ENCODE peak calls at places on chromosomes 4 and X, in nine cellular contexts. One of them, this sample, is unnamed.

GRCh38 chr4:128513664-128514484 is 226.3 kb upstream of the PGRMC2 start:
- DNase-seq in coronary artery: no peak
- DNase-seq in right cardiac atrium: no peak
- DNase-seq in kidney: no peak
- DNase-seq in epithelial cell of esophagus: no peak
- DNase-seq in adrenal gland: no peak
- DNase-seq in ascending aorta: no peak
- DNase-seq in H1: no peak
- DNase-seq in astrocyte of the spinal cord: peak
- DNase-seq in this sample: no peak

GRCh38 chrX:14702145-14702544 is 170.7 kb downstream of the FANCB start:
- DNase-seq in adrenal gland: no peak
- DNase-seq in right cardiac atrium: no peak
- DNase-seq in ascending aorta: no peak
- DNase-seq in epithelial cell of esophagus: no peak
- DNase-seq in H1: no peak
- DNase-seq in coronary artery: no peak
- DNase-seq in kidney: no peak
- DNase-seq in astrocyte of the spinal cord: no peak
- DNase-seq in this sample: no peak

GRCh38 chr4:8414377-8414776 is 26.1 kb downstream of the ACOX3 start:
- DNase-seq in H1: no peak
- DNase-seq in kidney: no peak
- DNase-seq in astrocyte of the spinal cord: no peak
- DNase-seq in right cardiac atrium: no peak
- DNase-seq in coronary artery: no peak
- DNase-seq in epithelial cell of esophagus: no peak
- DNase-seq in adrenal gland: no peak
- DNase-seq in ascending aorta: no peak
- DNase-seq in this sample: no peak

GRCh38 chrX:144494069-144494468 is 610.2 kb downstream of the UBE2NL start:
- DNase-seq in H1: no peak
- DNase-seq in coronary artery: no peak
- DNase-seq in ascending aorta: no peak
- DNase-seq in astrocyte of the spinal cord: no peak
- DNase-seq in adrenal gland: no peak
- DNase-seq in kidney: no peak
- DNase-seq in right cardiac atrium: no peak
- DNase-seq in epithelial cell of esophagus: peak
- DNase-seq in this sample: no peak

GRCh38 chr4:70195425-70195824 is at the start of gene ODAM:
- DNase-seq in right cardiac atrium: no peak
- DNase-seq in H1: no peak
- DNase-seq in coronary artery: no peak
- DNase-seq in ascending aorta: no peak
- DNase-seq in adrenal gland: no peak
- DNase-seq in kidney: no peak
- DNase-seq in astrocyte of the spinal cord: no peak
- DNase-seq in epithelial cell of esophagus: no peak
- DNase-seq in this sample: no peak

GRCh38 chr4:76950052-76950845 is 697 bp downstream of the SEPTIN11 start:
- DNase-seq in adrenal gland: no peak
- DNase-seq in kidney: peak
- DNase-seq in H1: peak
- DNase-seq in coronary artery: peak
- DNase-seq in astrocyte of the spinal cord: no peak
- DNase-seq in right cardiac atrium: peak
- DNase-seq in ascending aorta: peak
- DNase-seq in epithelial cell of esophagus: peak
- DNase-seq in this sample: peak

GRCh38 chrX:155027509-155028066 is 944 bp downstream of the FUNDC2 start:
- DNase-seq in astrocyte of the spinal cord: peak
- DNase-seq in ascending aorta: no peak
- DNase-seq in adrenal gland: peak
- DNase-seq in right cardiac atrium: no peak
- DNase-seq in epithelial cell of esophagus: peak
- DNase-seq in kidney: no peak
- DNase-seq in H1: no peak
- DNase-seq in coronary artery: no peak
- DNase-seq in this sample: no peak

GRCh38 chr4:150525321-150525868 is 56.6 kb upstream of the MAB21L2 start:
- DNase-seq in coronary artery: no peak
- DNase-seq in right cardiac atrium: no peak
- DNase-seq in epithelial cell of esophagus: peak
- DNase-seq in astrocyte of the spinal cord: no peak
- DNase-seq in kidney: no peak
- DNase-seq in H1: no peak
- DNase-seq in adrenal gland: no peak
- DNase-seq in ascending aorta: no peak
- DNase-seq in this sample: no peak

GRCh38 chrX:147912093-147912801 is 528 bp downstream of the FMR1 start:
- DNase-seq in ascending aorta: no peak
- DNase-seq in astrocyte of the spinal cord: peak
- DNase-seq in kidney: peak
- DNase-seq in adrenal gland: peak
- DNase-seq in H1: peak
- DNase-seq in epithelial cell of esophagus: peak
- DNase-seq in coronary artery: no peak
- DNase-seq in right cardiac atrium: peak
- DNase-seq in this sample: peak

GRCh38 chrX:72247206-72247944 is 8.5 kb upstream of the ERCC6L start:
- DNase-seq in epithelial cell of esophagus: no peak
- DNase-seq in ascending aorta: no peak
- DNase-seq in adrenal gland: peak
- DNase-seq in kidney: no peak
- DNase-seq in right cardiac atrium: no peak
- DNase-seq in astrocyte of the spinal cord: no peak
- DNase-seq in H1: no peak
- DNase-seq in coronary artery: no peak
- DNase-seq in this sample: peak

GRCh38 chr4:84799318-84799717 is 167.2 kb downstream of the WDFY3 start:
- DNase-seq in right cardiac atrium: no peak
- DNase-seq in astrocyte of the spinal cord: no peak
- DNase-seq in H1: no peak
- DNase-seq in adrenal gland: no peak
- DNase-seq in ascending aorta: no peak
- DNase-seq in coronary artery: no peak
- DNase-seq in kidney: no peak
- DNase-seq in epithelial cell of esophagus: no peak
- DNase-seq in this sample: no peak

GRCh38 chrX:153926863-153927685 is 1.0 kb upstream of the ARHGAP4 start:
- DNase-seq in adrenal gland: peak
- DNase-seq in H1: no peak
- DNase-seq in kidney: peak
- DNase-seq in epithelial cell of esophagus: peak
- DNase-seq in ascending aorta: peak
- DNase-seq in coronary artery: no peak
- DNase-seq in right cardiac atrium: peak
- DNase-seq in astrocyte of the spinal cord: no peak
- DNase-seq in this sample: peak

GRCh38 chr4:24771241-24771640 is 24.1 kb upstream of the SOD3 start:
- DNase-seq in kidney: no peak
- DNase-seq in astrocyte of the spinal cord: peak
- DNase-seq in ascending aorta: no peak
- DNase-seq in right cardiac atrium: no peak
- DNase-seq in adrenal gland: no peak
- DNase-seq in epithelial cell of esophagus: no peak
- DNase-seq in H1: no peak
- DNase-seq in coronary artery: no peak
- DNase-seq in this sample: no peak

GRCh38 chrX:69158166-69159040 is 6.8 kb downstream of the PJA1 start:
- DNase-seq in kidney: peak
- DNase-seq in coronary artery: peak
- DNase-seq in adrenal gland: peak
- DNase-seq in astrocyte of the spinal cord: peak
- DNase-seq in H1: no peak
- DNase-seq in ascending aorta: peak
- DNase-seq in epithelial cell of esophagus: peak
- DNase-seq in right cardiac atrium: peak
- DNase-seq in this sample: no peak

GRCh38 chr4:147776600-147777175 is 44.8 kb downstream of the ARHGAP10 start:
- DNase-seq in astrocyte of the spinal cord: no peak
- DNase-seq in kidney: no peak
- DNase-seq in H1: no peak
- DNase-seq in ascending aorta: no peak
- DNase-seq in adrenal gland: no peak
- DNase-seq in right cardiac atrium: no peak
- DNase-seq in epithelial cell of esophagus: no peak
- DNase-seq in coronary artery: no peak
- DNase-seq in this sample: no peak
- H3K4me3 ChIP-seq in astrocyte of the spinal cord: no peak
- H3K4me3 ChIP-seq in kidney: no peak
- H3K4me3 ChIP-seq in H1: no peak
- H3K4me3 ChIP-seq in ascending aorta: no peak
- H3K4me3 ChIP-seq in adrenal gland: no peak
- H3K4me3 ChIP-seq in right cardiac atrium: no peak
- H3K4me3 ChIP-seq in epithelial cell of esophagus: no peak
- H3K4me3 ChIP-seq in coronary artery: no peak
- H3K4me3 ChIP-seq in this sample: no peak

GRCh38 chr4:153222162-153222789 is 18.0 kb downstream of the TRIM2 start:
- DNase-seq in coronary artery: peak
- DNase-seq in right cardiac atrium: peak
- DNase-seq in epithelial cell of esophagus: peak
- DNase-seq in kidney: peak
- DNase-seq in H1: peak
- DNase-seq in adrenal gland: peak
- DNase-seq in astrocyte of the spinal cord: peak
- DNase-seq in ascending aorta: peak
- DNase-seq in this sample: no peak

GRCh38 chr4:153224474-153224873 is 20.2 kb downstream of the TRIM2 start:
- DNase-seq in ascending aorta: no peak
- DNase-seq in astrocyte of the spinal cord: no peak
- DNase-seq in epithelial cell of esophagus: no peak
- DNase-seq in coronary artery: no peak
- DNase-seq in adrenal gland: no peak
- DNase-seq in H1: no peak
- DNase-seq in right cardiac atrium: no peak
- DNase-seq in kidney: no peak
- DNase-seq in this sample: no peak

GRCh38 chr4:153223935-153224334 is 19.7 kb downstream of the TRIM2 start:
- DNase-seq in astrocyte of the spinal cord: peak
- DNase-seq in kidney: no peak
- DNase-seq in coronary artery: no peak
- DNase-seq in right cardiac atrium: no peak
- DNase-seq in ascending aorta: no peak
- DNase-seq in epithelial cell of esophagus: peak
- DNase-seq in adrenal gland: no peak
- DNase-seq in H1: no peak
- DNase-seq in this sample: no peak

GRCh38 chr4:153222790-153223417 is 18.7 kb downstream of the TRIM2 start:
- DNase-seq in coronary artery: peak
- DNase-seq in right cardiac atrium: peak
- DNase-seq in kidney: peak
- DNase-seq in adrenal gland: peak
- DNase-seq in H1: peak
- DNase-seq in epithelial cell of esophagus: peak
- DNase-seq in astrocyte of the spinal cord: peak
- DNase-seq in ascending aorta: peak
- DNase-seq in this sample: peak

DNA sequence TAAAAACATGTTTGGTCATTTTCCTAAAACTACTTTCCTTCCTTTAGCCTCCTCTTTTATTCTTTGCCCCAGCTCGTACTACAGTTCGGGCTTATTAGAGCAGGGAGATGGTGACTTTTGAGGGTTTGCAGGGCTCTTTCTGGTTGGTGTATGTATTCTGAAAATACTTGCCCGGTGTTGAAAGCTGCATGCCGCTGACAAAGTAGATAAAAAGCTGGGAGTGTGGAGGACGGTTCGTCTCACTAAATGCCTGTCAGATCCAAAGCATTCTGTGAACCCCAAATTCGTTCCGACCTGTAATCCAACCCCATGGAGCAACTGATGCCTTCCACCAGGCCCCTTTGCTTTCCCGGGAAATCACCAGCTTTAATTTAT is 19.2 kb downstream of the TRIM2 start:
- DNase-seq in right cardiac atrium: no peak
- DNase-seq in kidney: no peak
- DNase-seq in H1: no peak
- DNase-seq in ascending aorta: no peak
- DNase-seq in astrocyte of the spinal cord: no peak
- DNase-seq in coronary artery: no peak
- DNase-seq in adrenal gland: no peak
- DNase-seq in epithelial cell of esophagus: peak
- DNase-seq in this sample: no peak
- H3K4me3 ChIP-seq in right cardiac atrium: peak
- H3K4me3 ChIP-seq in kidney: peak
- H3K4me3 ChIP-seq in H1: peak
- H3K4me3 ChIP-seq in ascending aorta: peak
- H3K4me3 ChIP-seq in astrocyte of the spinal cord: peak
- H3K4me3 ChIP-seq in coronary artery: peak
- H3K4me3 ChIP-seq in adrenal gland: peak
- H3K4me3 ChIP-seq in epithelial cell of esophagus: peak
- H3K4me3 ChIP-seq in this sample: peak

DNA sequence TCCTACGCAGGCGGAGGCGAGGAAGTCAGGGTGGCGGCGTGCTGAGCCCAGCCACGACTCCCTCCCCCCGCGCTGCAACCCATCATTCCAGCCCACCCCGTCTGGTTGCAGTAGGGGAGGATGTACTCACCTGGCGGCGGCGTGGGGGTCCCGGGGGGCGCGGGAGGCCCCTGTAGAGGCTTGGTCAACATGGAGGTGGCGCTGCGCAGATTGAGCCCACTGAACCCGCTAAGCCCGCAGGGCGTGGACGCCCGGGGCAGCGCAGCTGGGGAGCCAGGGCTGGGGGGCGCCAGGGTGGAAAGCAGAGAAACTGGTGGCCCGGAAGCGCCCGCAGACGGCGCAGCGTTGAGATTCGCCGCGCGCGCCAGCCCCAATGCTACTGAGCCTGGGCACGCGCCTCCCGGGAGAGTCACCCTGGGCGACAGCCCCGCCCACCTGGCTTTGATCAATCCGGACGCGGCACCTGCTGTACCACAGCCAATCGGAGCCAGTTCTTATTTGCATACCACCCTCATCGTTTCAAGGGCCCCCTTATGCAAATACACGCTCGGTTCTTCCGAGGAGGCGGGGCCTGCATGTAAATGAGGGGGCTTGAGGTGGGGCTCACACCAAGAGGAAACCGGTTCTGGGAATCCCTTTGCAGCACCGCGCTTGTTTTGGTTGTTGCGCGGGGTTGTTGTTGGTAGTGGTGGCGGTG is at the start of gene PIM2:
- DNase-seq in coronary artery: peak
- DNase-seq in ascending aorta: peak
- DNase-seq in epithelial cell of esophagus: peak
- DNase-seq in kidney: peak
- DNase-seq in adrenal gland: peak
- DNase-seq in astrocyte of the spinal cord: peak
- DNase-seq in right cardiac atrium: peak
- DNase-seq in H1: peak
- DNase-seq in this sample: peak
- H3K4me3 ChIP-seq in coronary artery: peak
- H3K4me3 ChIP-seq in ascending aorta: peak
- H3K4me3 ChIP-seq in epithelial cell of esophagus: peak
- H3K4me3 ChIP-seq in kidney: peak
- H3K4me3 ChIP-seq in adrenal gland: peak
- H3K4me3 ChIP-seq in astrocyte of the spinal cord: peak
- H3K4me3 ChIP-seq in right cardiac atrium: peak
- H3K4me3 ChIP-seq in H1: peak
- H3K4me3 ChIP-seq in this sample: peak

DNA sequence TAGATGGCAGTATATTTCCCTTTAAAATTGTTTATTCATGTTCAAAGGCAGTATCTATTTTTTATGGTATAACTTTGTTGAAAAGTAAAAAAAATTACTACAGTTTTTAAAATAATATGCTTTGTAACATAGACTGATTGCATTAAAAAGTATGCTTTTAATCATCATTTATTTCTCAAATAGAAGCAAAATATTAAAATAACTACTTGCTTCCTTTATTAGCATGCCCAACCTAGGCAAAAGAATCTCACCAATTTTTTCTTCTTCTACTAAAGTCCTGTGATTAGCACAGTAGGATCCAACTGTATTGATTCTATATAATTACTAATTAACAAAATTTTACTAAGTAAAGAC is 69.6 kb upstream of the NFKB1 start:
- DNase-seq in H1: no peak
- DNase-seq in ascending aorta: no peak
- DNase-seq in coronary artery: no peak
- DNase-seq in astrocyte of the spinal cord: no peak
- DNase-seq in kidney: no peak
- DNase-seq in right cardiac atrium: no peak
- DNase-seq in epithelial cell of esophagus: no peak
- DNase-seq in adrenal gland: no peak
- DNase-seq in this sample: no peak
- H3K4me3 ChIP-seq in H1: no peak
- H3K4me3 ChIP-seq in ascending aorta: peak
- H3K4me3 ChIP-seq in coronary artery: peak
- H3K4me3 ChIP-seq in astrocyte of the spinal cord: peak
- H3K4me3 ChIP-seq in kidney: peak
- H3K4me3 ChIP-seq in right cardiac atrium: peak
- H3K4me3 ChIP-seq in epithelial cell of esophagus: peak
- H3K4me3 ChIP-seq in adrenal gland: no peak
- H3K4me3 ChIP-seq in this sample: peak

This sample was measured in lower lobe of right lung.